ENCODE peak calls at places on chromosomes 13 and 19, in five cellular contexts. R is stimulated activated CD4-positive, alpha-beta T cell treated with anti-CD3 and anti-CD28 coated beads, Interleukin-2, amount 100 ng/mL, for 48 hours; I is NCI-H345; F is AG08396; C is anterior cingulate cortex. Y is an unnamed sample.

GRCh38 chr13:110027470-110028240 is 241.3 kb upstream of the IRS2 start:
- DNase-seq in R (no peak), I (no peak), F (no peak), C (no peak), Y (no peak)

GRCh38 chr19:43594710-43595604 is 977 bp downstream of the IRGQ start:
- DNase-seq in R (peak), I (no peak), F (peak), C (peak), Y (no peak)

GRCh38 chr13:59391696-59392095 is 772.0 kb downstream of the DIAPH3 start:
- DNase-seq in R (peak), I (peak), F (peak), C (no peak), Y (peak)

GRCh38 chr13:33721719-33722118 is 96.2 kb upstream of the RFC3 start:
- DNase-seq in R (no peak), I (no peak), F (peak), C (no peak), Y (no peak)

GRCh38 chr19:30664358-30665058 is 292.3 kb downstream of the ZNF536 start:
- DNase-seq in R (no peak), I (no peak), F (no peak), C (no peak), Y (no peak)

GRCh38 chr19:1862424-1863307 is 713 bp downstream of the KLF16 start:
- DNase-seq in R (peak), I (peak), F (peak), C (no peak), Y (no peak)

GRCh38 chr13:33229446-33230177 is 55.9 kb downstream of the STARD13 start:
- DNase-seq in R (no peak), I (no peak), F (no peak), C (peak), Y (no peak)

GRCh38 chr13:109180905-109181425 is 551.6 kb downstream of the MYO16 start:
- DNase-seq in R (no peak), I (no peak), F (peak), C (no peak), Y (no peak)

GRCh38 chr19:10269333-10270179 is 1.4 kb upstream of the ICAM1 start:
- DNase-seq in R (peak), I (peak), F (peak), C (peak), Y (peak)

Y was measured in pulmonary artery endothelial cell.